ENCODE peak calls at places on chromosomes 3 and 15, in six cellular contexts. One of them, this sample, is unnamed.

GRCh38 chr15:61681038-61681418 is 379.2 kb downstream of the VPS13C start:
- DNase-seq in GM12891: no peak
- DNase-seq in SK-N-SH: no peak
- DNase-seq in K562: no peak
- DNase-seq in GM12878: no peak
- DNase-seq in HepG2: no peak
- DNase-seq in this sample: no peak

GRCh38 chr3:194906970-194907629 is 221.4 kb downstream of the FAM43A start:
- DNase-seq in GM12891: no peak
- DNase-seq in SK-N-SH: no peak
- DNase-seq in K562: no peak
- DNase-seq in GM12878: no peak
- DNase-seq in HepG2: no peak
- DNase-seq in this sample: no peak

GRCh38 chr3:46286936-46287335 is 44.7 kb downstream of the CCR3 start:
- DNase-seq in GM12891: no peak
- DNase-seq in SK-N-SH: no peak
- DNase-seq in K562: no peak
- DNase-seq in GM12878: no peak
- DNase-seq in HepG2: no peak
- DNase-seq in this sample: no peak

GRCh38 chr15:72160846-72161245 is 36.7 kb downstream of the GRAMD2A start:
- DNase-seq in GM12891: no peak
- DNase-seq in SK-N-SH: no peak
- DNase-seq in K562: no peak
- DNase-seq in GM12878: no peak
- DNase-seq in HepG2: no peak
- DNase-seq in this sample: no peak

GRCh38 chr15:57502116-57502515 is 89.6 kb upstream of the MYZAP start:
- DNase-seq in GM12891: no peak
- DNase-seq in SK-N-SH: no peak
- DNase-seq in K562: no peak
- DNase-seq in GM12878: no peak
- DNase-seq in HepG2: no peak
- DNase-seq in this sample: no peak

GRCh38 chr15:99099661-99100060 is 5.2 kb upstream of the SYNM start:
- DNase-seq in GM12891: no peak
- DNase-seq in SK-N-SH: no peak
- DNase-seq in K562: no peak
- DNase-seq in GM12878: no peak
- DNase-seq in HepG2: no peak
- DNase-seq in this sample: no peak

GRCh38 chr15:43465105-43465504 is 27.9 kb downstream of the TP53BP1 start:
- DNase-seq in GM12891: no peak
- DNase-seq in SK-N-SH: no peak
- DNase-seq in K562: no peak
- DNase-seq in GM12878: no peak
- DNase-seq in HepG2: no peak
- DNase-seq in this sample: no peak

GRCh38 chr15:77329202-77329601 is 90.7 kb downstream of the PEAK1 start:
- DNase-seq in GM12891: no peak
- DNase-seq in SK-N-SH: no peak
- DNase-seq in K562: no peak
- DNase-seq in GM12878: no peak
- DNase-seq in HepG2: no peak
- DNase-seq in this sample: no peak

GRCh38 chr3:132256984-132257383 is 60.2 kb upstream of the ACP3 start:
- DNase-seq in GM12891: no peak
- DNase-seq in SK-N-SH: peak
- DNase-seq in K562: no peak
- DNase-seq in GM12878: no peak
- DNase-seq in HepG2: peak
- DNase-seq in this sample: no peak

GRCh38 chr15:99059010-99059981 is 45.6 kb upstream of the SYNM start:
- DNase-seq in GM12891: peak
- DNase-seq in SK-N-SH: peak
- DNase-seq in K562: peak
- DNase-seq in GM12878: no peak
- DNase-seq in HepG2: peak
- DNase-seq in this sample: peak

GRCh38 chr3:170531557-170532335 is 54.1 kb downstream of the SLC7A14 start:
- DNase-seq in GM12891: no peak
- DNase-seq in SK-N-SH: no peak
- DNase-seq in K562: no peak
- DNase-seq in GM12878: no peak
- DNase-seq in HepG2: no peak
- DNase-seq in this sample: no peak

GRCh38 chr3:46959169-46959515 is 17.4 kb downstream of the CCDC12 start:
- DNase-seq in GM12891: no peak
- DNase-seq in SK-N-SH: no peak
- DNase-seq in K562: no peak
- DNase-seq in GM12878: no peak
- DNase-seq in HepG2: no peak
- DNase-seq in this sample: no peak

GRCh38 chr3:127043731-127044510 is 61.0 kb downstream of the PLXNA1 start:
- DNase-seq in GM12891: no peak
- DNase-seq in SK-N-SH: no peak
- DNase-seq in K562: no peak
- DNase-seq in GM12878: no peak
- DNase-seq in HepG2: no peak
- DNase-seq in this sample: no peak

GRCh38 chr3:6250167-6250566 is 610.7 kb upstream of the GRM7 start:
- DNase-seq in GM12891: peak
- DNase-seq in SK-N-SH: no peak
- DNase-seq in K562: no peak
- DNase-seq in GM12878: no peak
- DNase-seq in HepG2: no peak
- DNase-seq in this sample: peak

GRCh38 chr3:41961061-41961749 is 698 bp downstream of the ULK4 start:
- DNase-seq in GM12891: peak
- DNase-seq in SK-N-SH: peak
- DNase-seq in K562: peak
- DNase-seq in GM12878: no peak
- DNase-seq in HepG2: peak
- DNase-seq in this sample: peak

GRCh38 chr15:48833526-48833925 is 22.7 kb upstream of the CEP152 start:
- DNase-seq in GM12891: no peak
- DNase-seq in SK-N-SH: no peak
- DNase-seq in K562: no peak
- DNase-seq in GM12878: no peak
- DNase-seq in HepG2: no peak
- DNase-seq in this sample: no peak

GRCh38 chr15:62539236-62539635 is 374.2 kb upstream of the C2CD4B start:
- DNase-seq in GM12891: no peak
- DNase-seq in SK-N-SH: no peak
- DNase-seq in K562: no peak
- DNase-seq in GM12878: no peak
- DNase-seq in HepG2: no peak
- DNase-seq in this sample: no peak

GRCh38 chr3:29267231-29267630 is 13.6 kb upstream of the RBMS3 start:
- DNase-seq in GM12891: no peak
- DNase-seq in SK-N-SH: no peak
- DNase-seq in K562: no peak
- DNase-seq in GM12878: no peak
- DNase-seq in HepG2: no peak
- DNase-seq in this sample: no peak

GRCh38 chr3:126117786-126118185 is 33.9 kb upstream of the SLC41A3 start:
- DNase-seq in GM12891: no peak
- DNase-seq in SK-N-SH: no peak
- DNase-seq in K562: no peak
- DNase-seq in GM12878: no peak
- DNase-seq in HepG2: no peak
- DNase-seq in this sample: no peak

GRCh38 chr15:99436472-99437314 is 129.1 kb upstream of the MEF2A start:
- DNase-seq in GM12891: no peak
- DNase-seq in SK-N-SH: no peak
- DNase-seq in K562: no peak
- DNase-seq in GM12878: no peak
- DNase-seq in HepG2: no peak
- DNase-seq in this sample: no peak

GRCh38 chr15:25055356-25056068 is 100.7 kb downstream of the SNRPN start:
- DNase-seq in GM12891: no peak
- DNase-seq in SK-N-SH: no peak
- DNase-seq in K562: no peak
- DNase-seq in GM12878: no peak
- DNase-seq in HepG2: no peak
- DNase-seq in this sample: no peak

GRCh38 chr3:31692714-31693113 is 160.0 kb downstream of the STT3B start:
- DNase-seq in GM12891: no peak
- DNase-seq in SK-N-SH: no peak
- DNase-seq in K562: no peak
- DNase-seq in GM12878: no peak
- DNase-seq in HepG2: no peak
- DNase-seq in this sample: no peak

GRCh38 chr15:67116742-67117141 is 51.3 kb downstream of the SMAD3 start:
- DNase-seq in GM12891: no peak
- DNase-seq in SK-N-SH: no peak
- DNase-seq in K562: no peak
- DNase-seq in GM12878: no peak
- DNase-seq in HepG2: peak
- DNase-seq in this sample: no peak

GRCh38 chr3:114362815-114363214 is 69.0 kb downstream of the TIGIT start:
- DNase-seq in GM12891: no peak
- DNase-seq in SK-N-SH: peak
- DNase-seq in K562: peak
- DNase-seq in GM12878: no peak
- DNase-seq in HepG2: peak
- DNase-seq in this sample: no peak

DNA sequence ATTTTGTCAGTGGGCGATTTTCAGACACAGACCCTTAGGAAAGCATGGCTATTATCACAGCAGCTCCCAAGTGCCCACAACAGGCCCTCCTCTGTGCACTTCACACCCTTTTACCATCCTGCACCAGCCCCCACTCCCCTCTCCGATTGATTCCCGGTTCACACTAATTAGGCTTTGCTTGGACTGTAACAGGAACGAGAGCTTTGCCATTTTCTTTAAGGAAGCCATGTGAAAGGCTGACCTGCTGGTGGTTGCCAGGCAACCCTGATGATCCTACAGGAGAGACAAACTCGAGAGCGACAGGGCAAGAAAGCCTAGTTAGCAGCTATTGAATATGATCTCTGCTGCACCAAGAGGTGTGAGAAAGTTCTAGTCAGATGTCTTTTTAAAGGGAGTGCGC is 28.2 kb upstream of the DET1 start:
- DNase-seq in GM12891: no peak
- DNase-seq in SK-N-SH: no peak
- DNase-seq in K562: no peak
- DNase-seq in GM12878: no peak
- DNase-seq in HepG2: no peak
- DNase-seq in this sample: no peak
- TF ChIP-seq TAF1 in GM12891: no peak
- TF ChIP-seq TAF1 in SK-N-SH: no peak
- TF ChIP-seq TAF1 in K562: no peak
- TF ChIP-seq TAF1 in GM12878: no peak
- TF ChIP-seq TAF1 in HepG2: no peak
- TF ChIP-seq TAF1 in this sample: no peak

DNA sequence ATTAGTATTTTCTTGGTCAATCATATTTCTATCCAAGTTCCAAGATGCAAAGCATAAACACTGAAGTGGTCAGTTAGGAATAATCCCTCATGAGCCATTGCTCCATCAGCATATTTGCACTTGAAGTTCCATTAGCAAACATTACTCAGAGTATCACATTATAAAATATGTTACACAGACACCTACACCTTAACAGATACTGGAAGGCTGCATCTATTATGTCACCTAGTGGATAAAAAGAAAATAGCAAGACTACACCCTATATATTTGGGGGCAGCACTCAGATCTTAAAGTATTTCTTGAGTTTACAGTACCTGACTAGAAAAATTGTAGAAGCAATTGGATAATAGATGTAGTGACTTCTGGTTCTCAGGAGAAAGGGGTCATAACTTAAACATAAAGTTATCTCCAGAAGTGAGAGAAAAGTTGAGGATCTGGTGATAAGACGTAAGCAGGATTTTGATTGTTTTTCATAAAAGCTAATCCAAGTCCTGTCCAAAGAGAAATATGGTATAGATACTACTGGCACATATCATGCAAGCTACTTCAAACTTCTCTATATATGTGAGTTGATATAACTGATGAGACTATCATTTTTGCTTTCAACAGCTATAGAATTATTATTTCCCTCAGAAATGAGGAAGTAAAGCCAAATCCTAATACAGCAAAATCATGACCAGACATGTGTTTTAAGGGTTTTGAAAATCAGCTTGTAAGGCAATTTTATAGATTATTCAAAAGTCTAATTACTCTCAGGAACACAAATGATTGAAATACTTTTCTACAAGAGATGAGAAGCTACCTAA is 422.2 kb downstream of the GBE1 start:
- DNase-seq in GM12891: peak
- DNase-seq in SK-N-SH: peak
- DNase-seq in K562: peak
- DNase-seq in GM12878: no peak
- DNase-seq in HepG2: peak
- DNase-seq in this sample: no peak
- TF ChIP-seq TAF1 in GM12891: no peak
- TF ChIP-seq TAF1 in SK-N-SH: no peak
- TF ChIP-seq TAF1 in K562: no peak
- TF ChIP-seq TAF1 in GM12878: no peak
- TF ChIP-seq TAF1 in HepG2: no peak
- TF ChIP-seq TAF1 in this sample: no peak

DNA sequence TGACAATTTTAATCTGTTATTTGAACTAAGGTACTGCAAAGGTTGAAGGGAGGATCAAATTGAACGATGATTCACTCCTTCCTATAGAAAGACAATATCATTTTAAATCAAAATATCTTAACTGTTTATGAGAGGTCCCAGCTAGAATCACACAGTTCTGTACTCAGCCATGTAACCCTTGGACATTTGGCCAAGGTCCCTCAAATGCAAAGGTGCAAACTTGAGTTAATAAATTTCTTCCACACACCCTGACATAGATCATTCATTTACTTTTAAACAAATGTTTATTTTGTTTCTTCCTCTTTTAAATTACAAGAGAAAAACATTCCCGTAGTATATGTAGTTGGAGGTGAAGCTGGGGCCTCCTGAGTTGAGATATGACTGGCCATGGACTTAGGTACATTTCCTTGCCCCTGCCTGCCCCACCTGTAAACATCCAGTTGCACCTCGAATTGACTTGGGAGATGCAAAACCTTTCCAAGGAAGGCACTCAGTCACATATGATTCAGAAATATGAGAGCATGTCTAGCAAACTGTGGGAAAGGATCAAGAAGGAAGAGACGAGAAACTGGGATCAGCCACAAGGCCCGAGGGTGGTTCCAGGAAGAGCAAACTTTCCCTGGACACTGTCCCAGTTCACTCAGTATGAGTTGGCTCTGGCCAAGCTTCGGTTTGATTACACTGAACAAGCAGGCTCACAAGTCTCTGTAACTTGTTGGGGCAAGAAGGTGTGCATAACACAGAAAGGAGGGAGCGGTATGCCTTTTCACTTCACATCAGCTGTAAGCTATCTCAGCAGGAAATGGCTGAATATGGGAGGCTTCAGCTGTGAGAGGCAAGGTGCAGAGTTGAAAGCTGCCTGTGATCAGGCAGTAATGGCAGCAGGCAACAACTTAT is 6.7 kb downstream of the TNFSF10 start:
- DNase-seq in GM12891: no peak
- DNase-seq in SK-N-SH: no peak
- DNase-seq in K562: no peak
- DNase-seq in GM12878: no peak
- DNase-seq in HepG2: no peak
- DNase-seq in this sample: no peak
- TF ChIP-seq TAF1 in GM12891: no peak
- TF ChIP-seq TAF1 in SK-N-SH: no peak
- TF ChIP-seq TAF1 in K562: no peak
- TF ChIP-seq TAF1 in GM12878: no peak
- TF ChIP-seq TAF1 in HepG2: no peak
- TF ChIP-seq TAF1 in this sample: no peak

GRCh38 chr3:196712514-196713413 is 587 bp downstream of the PIGX start:
- DNase-seq in GM12891: no peak
- DNase-seq in SK-N-SH: no peak
- DNase-seq in K562: peak
- DNase-seq in GM12878: no peak
- DNase-seq in HepG2: peak
- DNase-seq in this sample: no peak
- TF ChIP-seq TAF1 in GM12891: no peak
- TF ChIP-seq TAF1 in SK-N-SH: no peak
- TF ChIP-seq TAF1 in K562: peak
- TF ChIP-seq TAF1 in GM12878: no peak
- TF ChIP-seq TAF1 in HepG2: no peak
- TF ChIP-seq TAF1 in this sample: no peak

This sample was measured in GM12892.